ENCODE peak calls at places on chromosomes 3 and 15, in four cellular contexts. Q, W, P and H are unnamed samples.

GRCh38 chr3:50371133-50371670 is 11.9 kb upstream of the TMEM115 start:
- DNase-seq in Q (no peak), W (no peak), P (no peak), H (no peak)

GRCh38 chr3:39753361-39753760 is 56.0 kb upstream of the MYRIP start:
- DNase-seq in Q (no peak), W (no peak), P (no peak), H (no peak)

GRCh38 chr15:70348581-70349344 is 251.0 kb upstream of the TLE3 start:
- DNase-seq in Q (no peak), W (no peak), P (peak), H (no peak)

GRCh38 chr15:85748729-85749128 is 46.0 kb downstream of the KLHL25 start:
- DNase-seq in Q (no peak), W (no peak), P (no peak), H (no peak)

GRCh38 chr3:106428565-106428994 is 559.8 kb upstream of the CBLB start:
- DNase-seq in Q (peak), W (no peak), P (peak), H (no peak)

GRCh38 chr15:86863226-86863915 is 783.7 kb downstream of the AGBL1 start:
- DNase-seq in Q (no peak), W (no peak), P (no peak), H (peak)

GRCh38 chr3:4409415-4409814 is 57.7 kb downstream of the SUMF1 start:
- DNase-seq in Q (no peak), W (no peak), P (no peak), H (no peak)

GRCh38 chr15:31222769-31223345 is 103.8 kb upstream of the KLF13 start:
- DNase-seq in Q (no peak), W (no peak), P (peak), H (no peak)

GRCh38 chr3:24365168-24365567 is 129.5 kb downstream of the THRB start:
- DNase-seq in Q (peak), W (peak), P (peak), H (peak)

GRCh38 chr3:151067158-151067557 is 18.3 kb upstream of the MED12L start:
- DNase-seq in Q (peak), W (no peak), P (no peak), H (no peak)

GRCh38 chr3:128170866-128171516 is 17.7 kb downstream of the EEFSEC start:
- DNase-seq in Q (peak), W (peak), P (peak), H (peak)

GRCh38 chr15:77606142-77607034 is 26.3 kb downstream of the LINGO1 start:
- DNase-seq in Q (no peak), W (no peak), P (no peak), H (peak)

GRCh38 chr15:38073278-38073930 is 139.0 kb downstream of the TMCO5A start:
- DNase-seq in Q (peak), W (no peak), P (peak), H (peak)

GRCh38 chr3:113409676-113410075 is 31.6 kb downstream of the CFAP44 start:
- DNase-seq in Q (no peak), W (no peak), P (no peak), H (no peak)

GRCh38 chr3:194407423-194407822 is 8.4 kb upstream of the GP5 start:
- DNase-seq in Q (no peak), W (no peak), P (peak), H (no peak)

GRCh38 chr3:144221771-144222170 is 250.1 kb downstream of the DIPK2A start:
- DNase-seq in Q (no peak), W (no peak), P (no peak), H (peak)

GRCh38 chr15:81575436-81576123 is 201.6 kb upstream of the TMC3 start:
- DNase-seq in Q (no peak), W (no peak), P (no peak), H (peak)

GRCh38 chr3:122989856-122990575 is 37.5 kb downstream of the SEMA5B start:
- DNase-seq in Q (no peak), W (no peak), P (no peak), H (no peak)

GRCh38 chr3:18249126-18249525 is 176.0 kb downstream of the SATB1 start:
- DNase-seq in Q (no peak), W (no peak), P (no peak), H (no peak)

GRCh38 chr15:100572362-100572983 is 29.5 kb downstream of the LINS1 start:
- DNase-seq in Q (no peak), W (no peak), P (no peak), H (peak)

GRCh38 chr3:49805884-49806701 is 3.0 kb downstream of the INKA1 start:
- DNase-seq in Q (no peak), W (no peak), P (peak), H (no peak)

GRCh38 chr3:171228228-171228627 is 201.7 kb upstream of the SLC2A2 start:
- DNase-seq in Q (no peak), W (no peak), P (no peak), H (no peak)

GRCh38 chr3:53534996-53535395 is 40.6 kb downstream of the CACNA1D start:
- DNase-seq in Q (no peak), W (no peak), P (no peak), H (no peak)

GRCh38 chr3:139561959-139562676 is 22.6 kb upstream of the RBP1 start:
- DNase-seq in Q (peak), W (peak), P (peak), H (peak)

GRCh38 chr15:74725845-74726773 is 781 bp upstream of the CYP1A1 start:
- DNase-seq in Q (peak), W (peak), P (peak), H (no peak)

GRCh38 chr15:22810033-22810734 is 23.7 kb downstream of the NIPA1 start:
- DNase-seq in Q (no peak), W (no peak), P (no peak), H (no peak)

GRCh38 chr3:163018664-163019063 is 1522.1 kb downstream of the OTOL1 start:
- DNase-seq in Q (no peak), W (no peak), P (no peak), H (no peak)

GRCh38 chr3:54962200-54962599 is 34.3 kb upstream of the LRTM1 start:
- DNase-seq in Q (no peak), W (no peak), P (no peak), H (no peak)

GRCh38 chr3:38108649-38109579 is 28.0 kb downstream of the ACAA1 start:
- DNase-seq in Q (no peak), W (no peak), P (no peak), H (no peak)

GRCh38 chr3:9809239-9809614 is 835 bp upstream of the TTLL3 start:
- DNase-seq in Q (peak), W (no peak), P (no peak), H (no peak)

GRCh38 chr3:4406746-4407568 is 60.1 kb downstream of the SUMF1 start:
- DNase-seq in Q (peak), W (no peak), P (no peak), H (no peak)

DNA sequence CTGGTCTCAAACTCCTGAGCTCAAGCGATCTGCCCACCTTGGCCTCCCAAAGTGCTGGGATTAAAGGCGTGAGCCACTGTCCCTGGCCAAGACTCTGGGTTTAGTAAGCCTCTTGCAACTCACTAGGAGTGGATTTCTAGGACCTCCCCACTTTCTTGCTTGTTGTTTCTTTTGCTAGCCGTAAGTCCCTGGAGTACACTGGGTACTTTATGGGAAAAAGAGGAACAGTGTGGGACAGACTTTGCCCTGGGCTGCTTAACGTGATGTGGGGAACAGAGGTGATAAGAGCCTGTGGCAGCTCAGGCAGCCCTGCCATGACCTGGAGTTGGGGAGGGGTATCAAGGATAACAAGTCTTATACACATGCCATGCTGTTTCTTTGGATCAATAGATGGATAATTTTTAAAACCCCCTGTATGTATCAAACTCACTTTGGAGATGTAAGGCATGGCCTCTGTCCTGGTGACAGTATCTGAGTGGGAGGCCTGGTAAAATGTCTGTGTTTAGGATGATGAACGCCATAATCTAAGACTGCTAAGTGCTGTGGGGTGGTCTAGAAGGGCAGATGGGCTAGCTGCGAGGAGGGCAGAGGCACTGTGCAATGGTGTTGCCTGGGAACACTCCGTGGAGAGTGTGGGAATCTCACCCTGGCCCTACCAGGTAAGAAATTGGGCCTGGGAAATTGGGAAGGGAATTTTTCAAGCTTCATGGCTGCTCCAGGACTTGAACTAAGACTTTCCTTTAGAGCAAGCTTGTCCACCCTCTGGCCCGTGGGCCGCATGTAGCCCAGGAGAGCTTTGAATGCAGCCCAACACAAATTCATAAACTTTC is 54.8 kb downstream of the SMAD3 start:
- DNase-seq in Q (no peak), W (no peak), P (no peak), H (no peak)
- H3K27ac ChIP-seq in Q (peak), W (peak), P (peak), H (no peak)

DNA sequence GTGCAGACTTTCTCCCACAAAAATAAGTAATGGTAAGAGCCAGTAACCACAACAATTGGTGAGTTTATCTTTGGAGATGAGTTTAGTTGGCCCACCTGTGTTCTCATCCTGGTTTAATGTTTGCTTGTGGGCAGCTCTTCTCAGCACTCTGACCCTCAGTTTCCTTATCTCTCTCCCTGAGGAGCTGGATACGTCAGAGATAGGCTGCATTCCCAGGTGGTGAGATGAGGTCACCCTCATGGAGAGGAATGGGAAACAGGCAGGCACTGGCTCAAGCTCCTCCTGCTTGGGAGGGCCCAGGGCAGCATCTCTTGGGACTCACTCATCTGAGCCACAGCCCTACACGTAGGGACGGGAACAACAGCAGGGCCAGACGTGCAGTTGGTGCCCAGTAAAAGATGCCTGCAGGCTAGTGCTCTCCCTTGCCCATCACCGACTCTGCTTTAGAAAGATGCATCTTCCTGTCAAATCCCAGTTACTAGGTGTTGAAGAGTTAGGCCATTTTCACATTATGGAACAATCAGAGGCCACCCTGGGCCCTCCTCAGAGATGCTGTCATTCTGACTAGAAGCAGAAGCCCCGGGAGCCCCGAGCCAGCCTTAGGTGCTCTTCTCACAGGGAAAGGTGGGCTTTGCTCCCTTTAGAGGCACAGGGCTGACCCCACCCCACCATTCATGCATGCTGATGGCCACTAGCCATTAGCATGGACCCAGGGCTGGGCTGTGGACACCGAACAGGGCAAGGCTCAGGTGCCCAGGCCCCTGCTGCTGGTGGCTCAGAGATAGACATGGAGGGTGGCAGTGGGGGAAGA is 59.7 kb downstream of the GRIP2 start:
- DNase-seq in Q (no peak), W (no peak), P (peak), H (no peak)
- H3K27ac ChIP-seq in Q (no peak), W (no peak), P (peak), H (no peak)

GRCh38 chr3:124161453-124161852 is 169.5 kb upstream of the ROPN1 start:
- DNase-seq in Q (no peak), W (no peak), P (no peak), H (no peak)
- H3K27ac ChIP-seq in Q (no peak), W (no peak), P (no peak), H (no peak)

DNA sequence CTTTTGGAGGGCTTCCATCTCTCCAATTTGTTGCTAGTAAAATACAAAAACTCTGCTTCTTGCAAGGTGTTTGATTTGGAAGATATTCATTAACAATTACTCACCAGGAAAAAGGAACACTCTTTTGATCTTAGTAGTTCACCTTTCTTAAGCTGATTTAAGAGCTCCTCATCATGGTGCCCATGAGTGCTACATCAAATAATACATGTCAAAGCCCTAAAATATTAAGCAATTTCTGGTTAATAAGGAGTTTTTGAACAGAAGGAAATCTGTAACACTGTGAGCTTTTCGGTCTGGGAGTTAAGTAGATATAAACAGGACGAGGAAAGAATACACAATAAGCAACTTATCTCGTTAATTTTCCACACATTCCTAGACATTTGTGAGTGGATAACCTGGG is 83.9 kb upstream of the DCBLD2 start:
- DNase-seq in Q (peak), W (no peak), P (no peak), H (no peak)
- H3K27ac ChIP-seq in Q (peak), W (no peak), P (no peak), H (no peak)

GRCh38 chr3:27633224-27633545 is 88.9 kb downstream of the EOMES start:
- DNase-seq in Q (no peak), W (no peak), P (no peak), H (peak)
- H3K27ac ChIP-seq in Q (peak), W (no peak), P (peak), H (no peak)

DNA sequence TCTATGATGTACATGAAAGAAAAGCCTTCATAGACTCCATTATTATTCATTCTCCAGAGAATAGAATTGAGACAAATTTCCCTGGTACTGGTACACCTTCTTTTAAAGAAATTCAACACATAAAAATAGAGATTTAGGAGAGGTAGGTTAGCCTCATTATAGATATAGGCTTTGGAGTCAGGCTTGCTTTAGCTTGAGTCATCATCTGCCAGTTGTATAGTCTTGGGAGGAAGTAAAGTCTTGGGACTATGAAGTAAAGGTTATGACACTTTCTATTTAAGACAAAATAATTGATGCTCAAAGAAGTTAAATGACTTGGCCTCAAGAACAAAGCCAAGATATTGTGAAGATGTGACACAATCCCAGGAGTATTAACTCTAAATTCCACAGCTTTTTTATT is 4.3 kb downstream of the HRG start:
- DNase-seq in Q (no peak), W (no peak), P (no peak), H (no peak)
- H3K27ac ChIP-seq in Q (peak), W (no peak), P (no peak), H (no peak)

GRCh38 chr3:126826693-126827092 is 122.7 kb downstream of the CHCHD6 start:
- DNase-seq in Q (no peak), W (no peak), P (no peak), H (no peak)
- H3K27ac ChIP-seq in Q (no peak), W (no peak), P (no peak), H (no peak)